ENCODE peak calls at places on chromosome 2, in four cellular contexts. U is fibroblast of mammary gland, S is fibroblast of the aortic adventitia, W is endothelial cell. E is an unnamed sample.

GRCh38 chr2:197152451-197153228 is 157.9 kb downstream of the ANKRD44 start:
- DNase-seq in W (no peak), S (peak), U (no peak), E (no peak)

GRCh38 chr2:80496770-80497169 is 192.2 kb upstream of the LRRTM1 start:
- DNase-seq in S (peak), W (no peak), U (peak), E (no peak)

GRCh38 chr2:120587326-120587996 is 148.2 kb upstream of the GLI2 start:
- DNase-seq in U (no peak), S (no peak), W (no peak), E (no peak)

GRCh38 chr2:125643585-125643984 is 1012.4 kb upstream of the GYPC start:
- DNase-seq in S (no peak), U (no peak), W (no peak), E (no peak)

GRCh38 chr2:217868911-217869334 is 133.9 kb downstream of the TNS1 start:
- DNase-seq in W (no peak), U (peak), S (peak), E (no peak)

GRCh38 chr2:150280255-150280654 is 207.2 kb downstream of the RND3 start:
- DNase-seq in U (peak), S (peak), W (no peak), E (no peak)

GRCh38 chr2:70557171-70557838 is 3.7 kb upstream of the TGFA start:
- DNase-seq in U (no peak), W (no peak), S (no peak), E (no peak)

GRCh38 chr2:177334940-177335543 is 57.5 kb upstream of the AGPS start:
- DNase-seq in S (peak), U (peak), W (no peak), E (peak)

GRCh38 chr2:62014102-62014501 is 108.6 kb downstream of the COMMD1 start:
- DNase-seq in W (no peak), U (peak), S (peak), E (no peak)

GRCh38 chr2:237956402-237956736 is 10.4 kb upstream of the UBE2F start:
- DNase-seq in S (no peak), U (no peak), W (no peak), E (no peak)

GRCh38 chr2:235391964-235392615 is 101.8 kb upstream of the AGAP1 start:
- DNase-seq in S (no peak), W (no peak), U (no peak), E (no peak)

GRCh38 chr2:183207110-183207509 is 82.9 kb downstream of the NUP35 start:
- DNase-seq in U (peak), S (peak), W (no peak), E (no peak)

GRCh38 chr2:120791961-120792295 is 56.3 kb downstream of the GLI2 start:
- DNase-seq in S (no peak), W (no peak), U (no peak), E (peak)

GRCh38 chr2:46325178-46325928 is 28.1 kb downstream of the EPAS1 start:
- DNase-seq in U (peak), S (no peak), W (no peak), E (no peak)

DNA sequence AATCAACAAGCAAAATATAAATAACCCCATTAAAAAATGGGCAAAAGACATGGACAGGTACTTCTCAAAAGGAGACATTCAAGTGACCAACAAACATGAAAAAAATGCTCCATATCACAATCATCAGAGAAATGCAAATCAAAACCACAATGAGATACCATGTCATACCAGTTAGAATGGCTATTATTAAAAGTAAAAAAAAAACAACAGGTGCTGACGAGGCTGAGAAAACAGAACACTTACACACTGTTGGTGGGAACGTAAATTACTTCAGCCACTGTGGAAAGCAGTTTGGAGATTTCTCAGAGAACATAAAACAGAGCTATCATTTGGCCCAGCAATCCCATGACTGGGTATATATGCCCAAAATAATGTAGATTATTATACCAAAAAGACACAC is 69.1 kb downstream of the CWC22 start:
- DNase-seq in W (no peak), U (no peak), S (no peak), E (no peak)
- TF ChIP-seq CTCF in W (no peak), U (no peak), S (no peak), E (no peak)

GRCh38 chr2:241724975-241725870 is 9.2 kb upstream of the D2HGDH start:
- DNase-seq in U (no peak), S (no peak), W (no peak), E (no peak)

GRCh38 chr2:241722896-241723454 is 11.5 kb upstream of the D2HGDH start:
- DNase-seq in W (no peak), U (no peak), S (no peak), E (no peak)

GRCh38 chr2:241726459-241726858 is 8.0 kb upstream of the D2HGDH start:
- DNase-seq in S (no peak), U (no peak), W (no peak), E (no peak)

GRCh38 chr2:241721852-241722251 is 12.6 kb upstream of the D2HGDH start:
- DNase-seq in S (no peak), U (no peak), W (no peak), E (no peak)

GRCh38 chr2:241724259-241724974 is 10.0 kb upstream of the D2HGDH start:
- DNase-seq in S (no peak), U (no peak), W (no peak), E (no peak)
- TF ChIP-seq CTCF in S (peak), U (peak), W (no peak), E (no peak)

DNA sequence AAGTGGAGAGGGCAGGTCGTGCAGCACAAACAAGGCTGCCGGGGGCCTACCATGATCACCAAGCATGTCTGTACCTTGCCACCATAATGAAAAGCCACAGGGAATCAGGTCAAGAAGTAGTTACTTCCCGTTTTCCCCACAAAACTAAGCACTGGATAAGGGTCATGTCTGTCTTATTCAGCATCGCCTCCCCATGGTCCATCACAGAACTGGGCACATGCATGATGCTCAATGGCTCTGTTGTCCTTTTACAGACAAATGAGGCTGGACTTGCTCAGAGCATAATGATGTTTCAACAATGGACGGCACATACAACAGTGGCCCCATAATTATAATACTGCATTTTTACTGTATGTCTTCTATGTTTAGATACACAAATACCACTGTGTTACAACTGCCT is 27.5 kb downstream of the REEP1 start:
- DNase-seq in S (no peak), U (no peak), W (no peak), E (no peak)
- TF ChIP-seq CTCF in S (no peak), U (no peak), W (no peak), E (no peak)

GRCh38 chr2:2291500-2292260 is 39.4 kb downstream of the MYT1L start:
- DNase-seq in W (peak), S (no peak), U (no peak), E (no peak)
- TF ChIP-seq CTCF in W (peak), S (no peak), U (no peak), E (no peak)

GRCh38 chr2:152440460-152440859 is 105.5 kb downstream of the FMNL2 start:
- DNase-seq in S (no peak), U (no peak), W (no peak), E (no peak)

GRCh38 chr2:152440049-152440448 is 105.1 kb downstream of the FMNL2 start:
- DNase-seq in S (no peak), U (no peak), W (no peak), E (no peak)

GRCh38 chr2:152444448-152444847 is 109.5 kb downstream of the FMNL2 start:
- DNase-seq in U (no peak), W (no peak), S (no peak), E (no peak)

GRCh38 chr2:152443771-152444170 is 108.8 kb downstream of the FMNL2 start:
- DNase-seq in U (peak), W (no peak), S (peak), E (no peak)

GRCh38 chr2:152441961-152442360 is 107.0 kb downstream of the FMNL2 start:
- DNase-seq in S (no peak), U (no peak), W (no peak), E (no peak)
- TF ChIP-seq CTCF in S (no peak), U (no peak), W (no peak), E (no peak)

GRCh38 chr2:86673976-86674670 is 46.0 kb upstream of the RMND5A start:
- DNase-seq in W (no peak), S (peak), U (peak), E (no peak)

GRCh38 chr2:86675104-86675503 is 45.0 kb upstream of the RMND5A start:
- DNase-seq in W (no peak), S (no peak), U (no peak), E (no peak)

GRCh38 chr2:86679036-86679435 is 41.1 kb upstream of the RMND5A start:
- DNase-seq in S (no peak), U (no peak), W (no peak), E (no peak)

GRCh38 chr2:86673011-86673410 is 47.1 kb upstream of the RMND5A start:
- DNase-seq in W (no peak), S (no peak), U (no peak), E (no peak)

DNA sequence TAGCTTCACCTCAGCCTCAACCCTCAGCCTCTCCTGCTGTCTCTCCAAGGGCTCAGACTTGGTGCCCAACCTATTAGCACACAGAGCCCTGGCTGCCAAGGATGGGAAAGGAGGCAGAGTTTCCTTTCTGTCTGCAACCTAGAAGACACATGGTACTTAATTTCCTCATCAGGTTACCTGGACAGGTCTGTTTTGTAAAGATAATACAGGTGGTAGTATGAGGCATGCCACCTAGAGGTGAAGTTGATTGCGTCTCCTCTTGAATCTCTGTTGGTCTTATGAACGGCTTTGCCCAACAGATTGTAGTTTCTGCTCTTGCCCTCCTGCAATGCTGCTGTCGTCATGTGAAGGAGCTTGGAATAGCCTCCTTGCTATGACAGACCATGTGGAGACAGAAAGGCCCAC is 44.5 kb upstream of the RMND5A start:
- DNase-seq in S (no peak), U (no peak), W (no peak), E (peak)
- TF ChIP-seq CTCF in S (no peak), U (no peak), W (no peak), E (peak)